ENCODE peak calls at places on chromosomes 1 and 21, in six cellular contexts. T is HFF-Myc; V is CD8-positive, alpha-beta T cell; A is heart right ventricle; W is neural progenitor cell; O is cardiac muscle cell. D is an unnamed sample.

GRCh38 chr1:11784993-11785769 is 20.6 kb downstream of the MTHFR start:
- DNase-seq in V (peak), A (peak), T (no peak), W (peak), O (peak), D (peak)

GRCh38 chr1:56135069-56135863 is 444.1 kb downstream of the PLPP3 start:
- DNase-seq in A (no peak), W (no peak), V (no peak), O (no peak), T (no peak), D (no peak)

GRCh38 chr1:14507227-14507626 is 91.3 kb upstream of the KAZN start:
- DNase-seq in A (no peak), O (no peak), W (no peak), T (no peak), V (no peak), D (no peak)

GRCh38 chr1:90719321-90720136 is 2.4 kb upstream of the BARHL2 start:
- DNase-seq in W (peak), A (no peak), O (no peak), V (no peak), T (no peak), D (peak)

GRCh38 chr1:63592536-63593302 is 492 bp upstream of the PGM1 start:
- DNase-seq in V (no peak), A (no peak), O (no peak), W (no peak), T (no peak), D (no peak)

GRCh38 chr1:203325004-203325417 is 19.7 kb downstream of the BTG2 start:
- DNase-seq in T (no peak), A (no peak), O (no peak), V (peak), W (peak), D (peak)

GRCh38 chr1:1893291-1893985 is 2.6 kb upstream of the GNB1 start:
- DNase-seq in W (no peak), O (no peak), A (no peak), T (no peak), V (no peak), D (no peak)

GRCh38 chr1:207981976-207982375 is 71.1 kb upstream of the CD34 start:
- DNase-seq in O (peak), W (peak), V (no peak), A (no peak), T (no peak), D (no peak)

GRCh38 chr1:52168373-52169080 is 26.6 kb downstream of the ZFYVE9 start:
- DNase-seq in T (no peak), W (no peak), A (no peak), O (no peak), V (no peak), D (no peak)

GRCh38 chr1:109547412-109548320 is 749 bp upstream of the GNAI3 start:
- DNase-seq in T (no peak), O (peak), A (no peak), V (no peak), W (peak), D (peak)

GRCh38 chr1:79974659-79975058 is 968.1 kb upstream of the ADGRL4 start:
- DNase-seq in O (no peak), T (no peak), A (no peak), V (no peak), W (peak), D (no peak)

GRCh38 chr1:228216371-228217320 is 8.8 kb downstream of the OBSCN start:
- DNase-seq in O (no peak), A (no peak), T (no peak), V (no peak), W (no peak), D (no peak)

GRCh38 chr21:44299458-44300261 is at the start of gene PFKL:
- DNase-seq in O (peak), A (peak), T (no peak), V (peak), W (peak), D (peak)

GRCh38 chr1:236147068-236147467 is 4.7 kb downstream of the GPR137B start:
- DNase-seq in W (no peak), T (no peak), V (no peak), A (no peak), O (no peak), D (no peak)

GRCh38 chr1:211730347-211730746 is 54.9 kb upstream of the NEK2 start:
- DNase-seq in W (no peak), V (no peak), A (no peak), T (no peak), O (no peak), D (no peak)

GRCh38 chr1:57327946-57328345 is 95.9 kb downstream of the DAB1 start:
- DNase-seq in A (no peak), T (no peak), V (no peak), W (no peak), O (no peak), D (no peak)

GRCh38 chr1:63643926-63644325 is 50.7 kb downstream of the PGM1 start:
- DNase-seq in O (no peak), V (no peak), W (no peak), T (no peak), A (peak), D (no peak)

GRCh38 chr1:25699501-25700089 is 83.0 kb downstream of the MAN1C1 start:
- DNase-seq in O (no peak), A (peak), T (no peak), W (no peak), V (no peak), D (no peak)

GRCh38 chr1:25701030-25701785 is 84.6 kb downstream of the MAN1C1 start:
- DNase-seq in A (no peak), T (no peak), O (no peak), W (no peak), V (no peak), D (no peak)

GRCh38 chr1:25702101-25702775 is 85.6 kb downstream of the MAN1C1 start:
- DNase-seq in T (no peak), V (no peak), W (peak), O (peak), A (no peak), D (no peak)

GRCh38 chr1:25700124-25700523 is 83.5 kb downstream of the MAN1C1 start:
- DNase-seq in W (no peak), O (peak), A (peak), T (no peak), V (no peak), D (no peak)

GRCh38 chr1:25700626-25701025 is 84.0 kb downstream of the MAN1C1 start:
- DNase-seq in O (no peak), A (no peak), T (no peak), W (peak), V (no peak), D (no peak)
- TF ChIP-seq CTCF in O (peak), A (peak), T (no peak), W (peak), V (no peak), D (no peak)

DNA sequence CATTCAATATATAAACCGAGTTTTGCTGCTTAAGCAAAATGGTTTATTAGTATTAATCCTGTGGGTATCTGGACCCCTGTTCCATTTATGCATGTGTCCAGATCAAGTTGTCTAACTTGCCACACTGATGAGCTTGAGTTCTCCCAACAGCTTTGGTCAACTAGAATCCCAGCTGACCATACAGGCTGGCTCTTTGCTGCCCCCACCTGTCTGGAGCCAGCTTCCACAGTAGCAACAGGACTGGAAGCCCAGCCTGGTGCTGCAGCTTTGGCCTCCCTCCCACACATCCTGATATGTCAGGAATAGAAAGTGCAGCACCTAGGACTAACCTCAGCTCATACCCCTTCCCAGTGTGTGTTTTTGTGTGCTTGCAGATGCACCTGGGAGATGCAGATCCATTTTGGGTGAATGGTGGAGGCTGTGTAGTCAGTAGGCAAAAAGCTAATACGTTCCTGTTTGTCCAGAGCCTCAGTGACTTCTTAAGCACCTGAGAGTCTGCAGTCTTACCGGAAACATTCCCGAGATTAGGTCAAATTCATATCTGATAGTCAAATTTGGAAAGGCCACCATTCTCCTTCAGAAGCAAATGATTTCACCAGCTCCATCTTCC is 40.9 kb upstream of the BEND5 start:
- DNase-seq in A (peak), O (peak), V (no peak), T (peak), W (peak), D (peak)
- TF ChIP-seq CTCF in A (peak), O (peak), V (no peak), T (peak), W (peak), D (peak)

DNA sequence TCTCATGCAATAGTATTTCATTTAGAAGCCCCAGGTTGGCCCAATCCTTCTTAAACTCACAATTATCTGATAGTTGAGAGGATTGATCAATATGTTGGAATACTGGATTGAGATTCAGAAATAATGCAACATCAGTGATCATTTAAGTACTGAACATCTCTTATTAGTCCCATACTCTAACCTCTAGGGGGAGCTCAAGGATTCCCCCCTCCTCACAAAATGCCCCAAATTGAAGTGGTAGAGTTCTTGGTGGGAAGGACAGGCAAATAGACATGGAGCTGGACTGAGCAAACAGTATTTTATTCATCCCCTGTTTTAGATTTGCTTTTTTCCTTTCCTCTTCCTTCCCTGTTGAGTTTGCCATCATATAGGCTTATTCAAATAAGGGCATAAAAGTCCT is 62.8 kb downstream of the NGF start:
- DNase-seq in V (no peak), W (peak), T (no peak), A (no peak), O (peak), D (peak)
- TF ChIP-seq CTCF in V (no peak), W (peak), T (peak), A (peak), O (peak), D (peak)

DNA sequence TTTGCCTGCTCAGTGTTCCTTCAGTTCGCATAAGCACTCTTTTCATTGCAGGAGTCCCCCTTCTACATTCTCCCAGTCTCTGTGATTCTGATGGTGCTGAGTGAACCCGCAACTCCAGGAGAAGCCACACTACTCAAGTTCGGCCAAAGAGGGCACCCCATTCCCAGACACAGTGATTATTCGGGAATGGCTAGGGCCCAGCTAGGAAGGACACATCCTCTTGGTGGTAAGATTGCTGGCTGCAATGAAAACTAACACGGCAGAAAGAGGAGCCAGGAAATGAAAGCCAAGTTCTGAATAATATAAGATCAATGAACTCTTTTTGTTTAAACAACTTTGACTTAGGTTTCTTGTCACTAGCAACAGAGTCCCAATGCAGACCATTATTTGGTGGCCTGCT is 14.9 kb downstream of the CREG1 start:
- DNase-seq in W (peak), A (no peak), V (no peak), O (no peak), T (no peak), D (no peak)
- TF ChIP-seq CTCF in W (peak), A (no peak), V (no peak), O (no peak), T (no peak), D (no peak)

DNA sequence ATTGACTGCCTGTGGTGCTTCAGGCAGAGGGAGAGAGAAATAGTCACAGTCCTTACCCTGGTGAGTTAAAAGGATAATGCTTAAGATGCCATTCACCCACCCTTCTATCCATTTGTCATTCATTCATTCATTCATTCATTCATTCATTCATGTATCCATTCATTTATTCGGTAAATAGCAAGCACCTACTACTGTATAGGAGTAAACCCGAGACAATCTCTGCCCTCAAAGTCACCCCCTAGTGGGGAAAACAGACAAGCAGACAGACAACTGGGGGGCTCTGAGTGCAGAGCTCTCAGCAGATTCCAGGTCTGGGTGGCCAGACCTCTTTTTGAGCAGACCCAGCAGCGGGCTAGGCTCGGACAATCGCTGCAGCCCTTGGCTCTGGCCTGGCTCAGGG is 14.1 kb upstream of the ACTL8 start:
- DNase-seq in V (no peak), O (no peak), T (no peak), W (no peak), A (no peak), D (no peak)
- TF ChIP-seq CTCF in V (no peak), O (no peak), T (no peak), W (peak), A (no peak), D (no peak)

GRCh38 chr1:42846257-42847110 is at the start of gene ZNF691:
- DNase-seq in W (peak), O (peak), A (peak), V (peak), T (peak), D (peak)
- TF ChIP-seq CTCF in W (peak), O (peak), A (peak), V (no peak), T (peak), D (peak)

DNA sequence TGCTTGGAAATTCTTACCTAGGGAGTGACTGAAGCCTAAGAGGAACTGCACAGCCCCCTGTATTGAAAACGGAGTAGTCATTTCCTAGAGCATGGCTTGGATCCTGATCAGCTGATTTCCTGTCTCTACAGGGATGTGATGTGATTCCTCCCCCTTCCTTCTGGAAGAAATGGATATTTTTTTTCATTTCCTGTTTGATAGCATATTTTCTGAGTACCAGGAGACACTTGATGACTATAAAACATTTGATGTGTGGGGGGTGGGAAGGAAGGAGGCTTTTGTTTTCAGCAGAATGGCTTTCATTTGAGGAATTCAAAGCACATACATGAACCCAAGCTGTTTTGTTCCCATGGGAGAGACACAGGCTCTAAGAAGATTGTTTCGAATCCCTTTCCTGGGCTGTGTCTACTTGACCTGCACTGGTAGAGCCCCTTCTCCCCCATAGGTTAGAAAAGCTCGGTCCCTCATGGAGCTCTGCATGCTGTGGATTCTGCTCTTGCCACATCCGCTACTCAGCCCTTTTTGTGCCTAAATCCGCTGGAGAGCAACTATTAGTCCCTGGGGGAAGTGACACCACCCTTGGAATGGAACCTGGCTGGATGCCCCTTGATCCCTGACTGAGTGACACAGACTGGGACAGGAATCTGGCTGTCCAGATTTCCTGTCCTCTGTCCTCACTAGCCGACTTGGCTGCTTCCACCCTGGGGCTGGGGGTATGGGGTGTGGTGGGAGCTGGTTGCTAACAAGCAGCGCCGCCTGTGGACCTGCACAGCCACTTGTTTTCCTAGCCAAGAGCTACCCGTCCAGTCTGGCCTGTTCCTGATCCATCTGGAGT is 71.8 kb upstream of the MACF1 start:
- DNase-seq in V (no peak), A (peak), T (no peak), O (peak), W (peak), D (no peak)
- TF ChIP-seq CTCF in V (no peak), A (peak), T (no peak), O (peak), W (peak), D (no peak)

DNA sequence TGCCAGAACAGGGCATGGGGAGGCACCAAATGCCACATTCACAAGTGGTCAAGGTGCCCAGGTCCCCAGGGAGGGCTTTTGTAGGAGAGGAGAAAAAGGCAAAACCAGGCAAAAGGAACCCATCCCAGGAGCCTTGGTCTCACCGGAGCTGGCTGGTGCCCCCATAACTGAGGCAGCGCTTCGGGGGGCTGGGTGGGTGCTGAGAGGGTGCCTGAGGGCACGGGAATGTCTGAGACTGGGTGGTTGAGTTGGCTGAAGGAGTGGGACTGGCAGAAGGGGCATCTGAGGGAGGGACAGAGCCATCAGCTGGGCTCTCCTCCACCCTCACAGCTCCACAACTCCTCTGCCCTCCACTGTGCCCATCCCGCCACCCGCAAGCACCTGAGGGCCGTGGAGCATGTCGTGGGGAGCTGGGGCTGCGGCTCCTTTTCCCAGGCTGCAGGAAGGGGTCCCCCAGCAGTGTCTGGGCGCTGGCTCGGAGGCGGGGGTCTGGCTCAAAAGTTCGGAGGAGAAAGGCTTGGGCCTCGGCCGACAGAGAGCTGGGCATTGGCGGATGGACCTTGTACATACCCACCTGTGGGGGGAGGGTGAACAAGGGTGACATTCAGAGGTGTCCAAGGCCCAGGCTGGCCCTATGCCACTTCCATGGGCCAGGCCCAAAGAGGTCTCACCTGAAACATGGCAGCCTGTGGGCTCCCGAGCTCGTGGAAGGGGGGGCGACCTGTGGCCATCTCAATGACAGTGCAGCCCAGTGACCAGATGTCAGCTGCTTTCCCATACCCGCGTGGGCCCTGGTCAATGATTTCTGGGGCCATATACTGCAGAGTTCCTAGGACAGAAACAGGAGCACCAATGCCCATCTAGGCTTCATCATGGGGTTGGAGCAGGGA is 8.5 kb downstream of the MAP3K6 start:
- DNase-seq in W (no peak), T (no peak), V (no peak), A (no peak), O (no peak), D (no peak)
- TF ChIP-seq CTCF in W (no peak), T (no peak), V (no peak), A (no peak), O (no peak), D (no peak)

GRCh38 chr1:233721003-233721595 is 107.2 kb downstream of the KCNK1 start:
- DNase-seq in W (no peak), V (no peak), O (no peak), T (no peak), A (no peak), D (no peak)

GRCh38 chr1:233730380-233730779 is 116.5 kb downstream of the KCNK1 start:
- DNase-seq in V (no peak), T (no peak), A (no peak), O (no peak), W (no peak), D (no peak)

GRCh38 chr1:233723387-233723786 is 109.5 kb downstream of the KCNK1 start:
- DNase-seq in W (no peak), V (no peak), O (no peak), A (peak), T (no peak), D (no peak)

GRCh38 chr1:233722212-233722979 is 108.5 kb downstream of the KCNK1 start:
- DNase-seq in W (no peak), V (no peak), O (no peak), A (no peak), T (no peak), D (no peak)

GRCh38 chr1:233725423-233725822 is 111.5 kb downstream of the KCNK1 start:
- DNase-seq in V (no peak), W (no peak), A (no peak), O (no peak), T (no peak), D (no peak)
- TF ChIP-seq CTCF in V (no peak), W (peak), A (no peak), O (no peak), T (no peak), D (no peak)

D was measured in GM13977.